ENCODE peak calls at places on chromosome 15, in five cellular contexts. One of them, this sample, is unnamed.

GRCh38 chr15:96415513-96416217 is 85.2 kb downstream of the NR2F2 start:
- DNase-seq in WTC11: no peak
- DNase-seq in H9: no peak
- DNase-seq in GM10248: no peak
- DNase-seq in RWPE2: no peak
- DNase-seq in this sample: no peak

GRCh38 chr15:89778861-89779260 is 2.7 kb downstream of the MESP2 start:
- DNase-seq in WTC11: no peak
- DNase-seq in H9: no peak
- DNase-seq in GM10248: no peak
- DNase-seq in RWPE2: no peak
- DNase-seq in this sample: peak; percentile 35

GRCh38 chr15:73378089-73378488 is 9.3 kb upstream of the HCN4 start:
- DNase-seq in WTC11: no peak
- DNase-seq in H9: no peak
- DNase-seq in GM10248: no peak
- DNase-seq in RWPE2: no peak
- DNase-seq in this sample: no peak

GRCh38 chr15:82810061-82810862 is 834 bp downstream of the WHAMM start:
- DNase-seq in WTC11: peak; percentile 67
- DNase-seq in H9: peak; percentile 35
- DNase-seq in GM10248: no peak
- DNase-seq in RWPE2: no peak
- DNase-seq in this sample: no peak

GRCh38 chr15:82648257-82649103 is 1.3 kb upstream of the CPEB1 start:
- DNase-seq in WTC11: peak; percentile 58
- DNase-seq in H9: peak; percentile 70
- DNase-seq in GM10248: no peak
- DNase-seq in RWPE2: no peak
- DNase-seq in this sample: no peak

GRCh38 chr15:90701880-90702630 is 15.1 kb upstream of the BLM start:
- DNase-seq in WTC11: no peak
- DNase-seq in H9: no peak
- DNase-seq in GM10248: no peak
- DNase-seq in RWPE2: peak; percentile 15
- DNase-seq in this sample: no peak

GRCh38 chr15:58748787-58749531 is 548 bp downstream of the ADAM10 start:
- DNase-seq in WTC11: peak; percentile 73
- DNase-seq in H9: peak; percentile 47
- DNase-seq in GM10248: peak; percentile 37
- DNase-seq in RWPE2: no peak
- DNase-seq in this sample: no peak

GRCh38 chr15:59186501-59186900 is 20.1 kb upstream of the LDHAL6B start:
- DNase-seq in WTC11: no peak
- DNase-seq in H9: no peak
- DNase-seq in GM10248: no peak
- DNase-seq in RWPE2: peak; percentile 15
- DNase-seq in this sample: no peak

GRCh38 chr15:41881550-41881924 is 12.3 kb downstream of the SPTBN5 start:
- DNase-seq in WTC11: no peak
- DNase-seq in H9: no peak
- DNase-seq in GM10248: no peak
- DNase-seq in RWPE2: no peak
- DNase-seq in this sample: no peak

GRCh38 chr15:50906954-50907865 is 1.3 kb upstream of the AP4E1 start:
- DNase-seq in WTC11: no peak
- DNase-seq in H9: no peak
- DNase-seq in GM10248: peak; percentile 79
- DNase-seq in RWPE2: no peak
- DNase-seq in this sample: no peak

GRCh38 chr15:51262468-51262867 is 75.9 kb downstream of the CYP19A1 start:
- DNase-seq in WTC11: no peak
- DNase-seq in H9: no peak
- DNase-seq in GM10248: no peak
- DNase-seq in RWPE2: no peak
- DNase-seq in this sample: no peak

GRCh38 chr15:68666120-68666811 is 87.5 kb downstream of the CORO2B start:
- DNase-seq in WTC11: peak; percentile 24
- DNase-seq in H9: peak; percentile 56
- DNase-seq in GM10248: no peak
- DNase-seq in RWPE2: peak; percentile 49
- DNase-seq in this sample: no peak

GRCh38 chr15:24761704-24762302 is 86.2 kb downstream of the NPAP1 start:
- DNase-seq in WTC11: no peak
- DNase-seq in H9: no peak
- DNase-seq in GM10248: no peak
- DNase-seq in RWPE2: no peak
- DNase-seq in this sample: no peak

GRCh38 chr15:89898628-89899302 is 5.0 kb upstream of the AP3S2 start:
- DNase-seq in WTC11: peak; percentile 70
- DNase-seq in H9: peak; percentile 83
- DNase-seq in GM10248: peak; percentile 78
- DNase-seq in RWPE2: peak; percentile 80
- DNase-seq in this sample: no peak

GRCh38 chr15:78301326-78301725 is 1.9 kb upstream of the SKIC8 start:
- DNase-seq in WTC11: no peak
- DNase-seq in H9: no peak
- DNase-seq in GM10248: no peak
- DNase-seq in RWPE2: peak; percentile 2
- DNase-seq in this sample: no peak

GRCh38 chr15:63509056-63509696 is 4.8 kb downstream of the USP3 start:
- DNase-seq in WTC11: no peak
- DNase-seq in H9: no peak
- DNase-seq in GM10248: no peak
- DNase-seq in RWPE2: no peak
- DNase-seq in this sample: no peak

GRCh38 chr15:27027229-27027628 is 56.2 kb downstream of the GABRG3 start:
- DNase-seq in WTC11: no peak
- DNase-seq in H9: no peak
- DNase-seq in GM10248: no peak
- DNase-seq in RWPE2: no peak
- DNase-seq in this sample: no peak

GRCh38 chr15:77532067-77532710 is 100.5 kb downstream of the LINGO1 start:
- DNase-seq in WTC11: peak; percentile 3
- DNase-seq in H9: no peak
- DNase-seq in GM10248: no peak
- DNase-seq in RWPE2: peak; percentile 37
- DNase-seq in this sample: peak; percentile 36

GRCh38 chr15:74614744-74615312 is 808 bp upstream of the CLK3 start:
- DNase-seq in WTC11: peak; percentile 60
- DNase-seq in H9: peak; percentile 61
- DNase-seq in GM10248: peak; percentile 98
- DNase-seq in RWPE2: no peak
- DNase-seq in this sample: no peak

GRCh38 chr15:72249138-72249825 is 18.3 kb upstream of the PKM start:
- DNase-seq in WTC11: no peak
- DNase-seq in H9: no peak
- DNase-seq in GM10248: no peak
- DNase-seq in RWPE2: no peak
- DNase-seq in this sample: no peak

GRCh38 chr15:58424722-58425121 is 7.1 kb upstream of the LIPC start:
- DNase-seq in WTC11: no peak
- DNase-seq in H9: no peak
- DNase-seq in GM10248: no peak
- DNase-seq in RWPE2: no peak
- DNase-seq in this sample: no peak

GRCh38 chr15:70036585-70037343 is 61.0 kb downstream of the TLE3 start:
- DNase-seq in WTC11: no peak
- DNase-seq in H9: no peak
- DNase-seq in GM10248: peak; percentile 78
- DNase-seq in RWPE2: peak; percentile 61
- DNase-seq in this sample: no peak

GRCh38 chr15:57382222-57382621 is 5.9 kb downstream of the CGNL1 start:
- DNase-seq in WTC11: no peak
- DNase-seq in H9: no peak
- DNase-seq in GM10248: no peak
- DNase-seq in RWPE2: no peak
- DNase-seq in this sample: no peak

GRCh38 chr15:61871926-61872522 is 188.2 kb downstream of the VPS13C start:
- DNase-seq in WTC11: no peak
- DNase-seq in H9: no peak
- DNase-seq in GM10248: peak; percentile 17
- DNase-seq in RWPE2: no peak
- DNase-seq in this sample: no peak

GRCh38 chr15:61227269-61228024 is 1.7 kb downstream of the RORA start:
- DNase-seq in WTC11: peak; percentile 38
- DNase-seq in H9: peak; percentile 33
- DNase-seq in GM10248: no peak
- DNase-seq in RWPE2: no peak
- DNase-seq in this sample: no peak

GRCh38 chr15:36361351-36361870 is 218.0 kb upstream of the CDIN1 start:
- DNase-seq in WTC11: no peak
- DNase-seq in H9: no peak
- DNase-seq in GM10248: no peak
- DNase-seq in RWPE2: no peak
- DNase-seq in this sample: no peak

GRCh38 chr15:91515188-91515754 is 338.2 kb upstream of the SLCO3A1 start:
- DNase-seq in WTC11: no peak
- DNase-seq in H9: no peak
- DNase-seq in GM10248: no peak
- DNase-seq in RWPE2: peak; percentile 83
- DNase-seq in this sample: no peak

GRCh38 chr15:57922780-57923179 is 142.7 kb downstream of the ALDH1A2 start:
- DNase-seq in WTC11: no peak
- DNase-seq in H9: no peak
- DNase-seq in GM10248: no peak
- DNase-seq in RWPE2: peak; percentile 75
- DNase-seq in this sample: no peak

GRCh38 chr15:88038261-88038660 is 218.3 kb downstream of the NTRK3 start:
- DNase-seq in WTC11: no peak
- DNase-seq in H9: no peak
- DNase-seq in GM10248: no peak
- DNase-seq in RWPE2: no peak
- DNase-seq in this sample: no peak

GRCh38 chr15:59841036-59841435 is 151.9 kb upstream of the BNIP2 start:
- DNase-seq in WTC11: no peak
- DNase-seq in H9: no peak
- DNase-seq in GM10248: no peak
- DNase-seq in RWPE2: no peak
- DNase-seq in this sample: no peak

GRCh38 chr15:37031198-37031597 is 69.2 kb downstream of the MEIS2 start:
- DNase-seq in WTC11: no peak
- DNase-seq in H9: no peak
- DNase-seq in GM10248: no peak
- DNase-seq in RWPE2: no peak
- DNase-seq in this sample: no peak

GRCh38 chr15:74696398-74696729 is 540 bp upstream of the EDC3 start:
- DNase-seq in WTC11: no peak
- DNase-seq in H9: no peak
- DNase-seq in GM10248: no peak
- DNase-seq in RWPE2: no peak
- DNase-seq in this sample: no peak

DNA sequence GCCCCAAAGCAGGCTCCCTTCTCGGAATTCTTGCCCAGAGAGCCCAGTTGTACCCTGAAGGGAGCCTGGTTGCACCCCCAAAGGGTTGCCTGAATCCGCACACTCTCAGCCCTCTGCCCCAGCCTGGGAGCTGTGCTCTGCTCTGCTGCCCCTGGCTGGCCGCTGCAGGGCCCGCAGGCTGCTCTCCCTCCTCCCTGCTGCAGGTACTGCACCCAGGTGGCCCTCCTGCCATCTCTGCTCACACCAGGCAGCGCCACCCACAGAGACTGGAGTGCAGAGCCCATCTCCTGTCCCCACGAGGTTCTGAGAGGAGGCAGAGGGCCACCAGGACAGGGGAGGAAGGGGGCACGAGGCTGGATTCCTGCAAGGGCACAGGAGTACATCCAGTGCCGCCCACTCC is 134.2 kb upstream of the NSMCE3 start:
- DNase-seq in WTC11: peak; percentile 67
- DNase-seq in H9: peak; percentile 71
- DNase-seq in GM10248: no peak
- DNase-seq in RWPE2: no peak
- DNase-seq in this sample: no peak
- TF ChIP-seq CTCF in WTC11: no peak
- TF ChIP-seq CTCF in H9: peak; percentile 64
- TF ChIP-seq CTCF in GM10248: no peak
- TF ChIP-seq CTCF in RWPE2: peak; percentile 27
- TF ChIP-seq CTCF in this sample: no peak

GRCh38 chr15:75779504-75779903 is 63.7 kb upstream of the UBE2Q2 start:
- DNase-seq in WTC11: no peak
- DNase-seq in H9: no peak
- DNase-seq in GM10248: no peak
- DNase-seq in RWPE2: peak; percentile 61
- DNase-seq in this sample: no peak

GRCh38 chr15:75775296-75776074 is 62.8 kb upstream of the CSPG4 start:
- DNase-seq in WTC11: peak; percentile 71
- DNase-seq in H9: peak; percentile 88
- DNase-seq in GM10248: no peak
- DNase-seq in RWPE2: no peak
- DNase-seq in this sample: no peak

GRCh38 chr15:75776075-75776443 is 63.4 kb upstream of the CSPG4 start:
- DNase-seq in WTC11: peak; percentile 36
- DNase-seq in H9: no peak
- DNase-seq in GM10248: no peak
- DNase-seq in RWPE2: no peak
- DNase-seq in this sample: no peak
- TF ChIP-seq CTCF in WTC11: no peak
- TF ChIP-seq CTCF in H9: no peak
- TF ChIP-seq CTCF in GM10248: no peak
- TF ChIP-seq CTCF in RWPE2: no peak
- TF ChIP-seq CTCF in this sample: no peak

DNA sequence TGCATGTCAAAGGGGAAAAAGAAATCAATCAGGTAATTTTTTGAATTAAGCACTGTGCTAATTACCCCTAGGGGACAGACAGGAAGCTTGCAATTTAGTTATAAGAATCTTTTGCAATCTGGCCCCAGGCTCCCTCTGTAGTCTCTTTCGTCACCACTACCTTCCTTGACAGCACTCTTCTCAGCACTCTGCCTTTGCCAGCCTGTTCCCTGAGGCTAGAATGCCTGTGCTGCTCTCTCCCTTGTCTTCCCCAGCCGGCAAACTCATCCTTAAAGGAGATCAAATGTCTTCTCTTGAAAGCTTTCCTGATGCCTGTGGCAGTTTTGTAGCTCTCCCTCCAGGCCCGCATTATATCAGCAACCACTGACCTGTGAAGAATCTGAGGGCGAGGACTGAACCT is 32.4 kb upstream of the PRTG start:
- DNase-seq in WTC11: no peak
- DNase-seq in H9: peak; percentile 66
- DNase-seq in GM10248: no peak
- DNase-seq in RWPE2: peak; percentile 79
- DNase-seq in this sample: no peak
- TF ChIP-seq CTCF in WTC11: no peak
- TF ChIP-seq CTCF in H9: no peak
- TF ChIP-seq CTCF in GM10248: no peak
- TF ChIP-seq CTCF in RWPE2: no peak
- TF ChIP-seq CTCF in this sample: no peak

DNA sequence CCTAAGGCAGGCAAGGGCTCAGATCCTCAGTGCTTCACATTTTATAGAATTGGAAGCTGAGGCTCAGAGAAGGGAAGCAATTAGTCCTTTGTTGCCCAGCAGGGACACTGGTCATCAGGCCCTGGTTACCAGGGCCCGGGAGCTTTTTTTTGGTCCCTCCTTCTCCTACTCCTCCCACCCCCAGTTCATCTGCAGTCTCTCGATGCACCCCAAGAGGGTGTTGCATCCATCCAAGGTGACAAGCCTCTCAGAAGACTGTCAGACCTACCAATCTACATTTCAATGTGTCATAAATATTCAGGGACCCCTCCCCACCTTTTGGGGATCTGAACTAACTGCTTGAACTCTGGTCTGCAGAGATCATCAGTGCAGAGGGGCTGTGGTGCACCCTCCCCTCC is 31.9 kb downstream of the RNU5B-1 start:
- DNase-seq in WTC11: no peak
- DNase-seq in H9: no peak
- DNase-seq in GM10248: no peak
- DNase-seq in RWPE2: no peak
- DNase-seq in this sample: peak; percentile 7
- TF ChIP-seq CTCF in WTC11: no peak
- TF ChIP-seq CTCF in H9: peak; percentile 21
- TF ChIP-seq CTCF in GM10248: no peak
- TF ChIP-seq CTCF in RWPE2: no peak
- TF ChIP-seq CTCF in this sample: no peak

This sample was measured in chondrocyte.